ENCODE peak calls at places on chromosomes 3 and 15, in six cellular contexts. One of them, this sample, is unnamed.

GRCh38 chr15:62782100-62782791 is 260.3 kb upstream of the TPM1 start:
- ATAC-seq in heart right ventricle: peak; percentile 93
- ATAC-seq in left lung: peak; percentile 94
- ATAC-seq in IMR-90: peak; percentile 81
- ATAC-seq in gastrocnemius medialis: peak; percentile 92
- ATAC-seq in body of pancreas: peak; percentile 94
- ATAC-seq in this sample: peak; percentile 95

GRCh38 chr3:82130056-82130455 is 368.6 kb upstream of the GBE1 start:
- ATAC-seq in heart right ventricle: no peak
- ATAC-seq in left lung: peak; percentile 50
- ATAC-seq in IMR-90: no peak
- ATAC-seq in gastrocnemius medialis: no peak
- ATAC-seq in body of pancreas: no peak
- ATAC-seq in this sample: peak; percentile 22

GRCh38 chr3:16374047-16375019 is 109.3 kb downstream of the OXNAD1 start:
- ATAC-seq in heart right ventricle: peak; percentile 9
- ATAC-seq in left lung: peak; percentile 50
- ATAC-seq in IMR-90: no peak
- ATAC-seq in gastrocnemius medialis: no peak
- ATAC-seq in body of pancreas: no peak
- ATAC-seq in this sample: no peak

GRCh38 chr3:38128303-38128655 is 8.6 kb downstream of the ACAA1 start:
- ATAC-seq in heart right ventricle: no peak
- ATAC-seq in left lung: no peak
- ATAC-seq in IMR-90: no peak
- ATAC-seq in gastrocnemius medialis: no peak
- ATAC-seq in body of pancreas: no peak
- ATAC-seq in this sample: no peak

GRCh38 chr15:30903497-30904187 is at the start of gene FAN1:
- ATAC-seq in heart right ventricle: peak; percentile 99
- ATAC-seq in left lung: peak; percentile 100
- ATAC-seq in IMR-90: peak; percentile 99
- ATAC-seq in gastrocnemius medialis: peak; percentile 95
- ATAC-seq in body of pancreas: peak; percentile 97
- ATAC-seq in this sample: peak; percentile 96

GRCh38 chr15:45402955-45403892 is 24.9 kb upstream of the GATM start:
- ATAC-seq in heart right ventricle: peak; percentile 30
- ATAC-seq in left lung: peak; percentile 57
- ATAC-seq in IMR-90: peak; percentile 9
- ATAC-seq in gastrocnemius medialis: peak; percentile 7
- ATAC-seq in body of pancreas: peak; percentile 30
- ATAC-seq in this sample: peak; percentile 9

GRCh38 chr3:4721511-4721911 is 228.4 kb downstream of the ITPR1 start:
- ATAC-seq in heart right ventricle: no peak
- ATAC-seq in left lung: no peak
- ATAC-seq in IMR-90: peak; percentile 84
- ATAC-seq in gastrocnemius medialis: no peak
- ATAC-seq in body of pancreas: no peak
- ATAC-seq in this sample: no peak

GRCh38 chr15:72488558-72488957 is 14.4 kb downstream of the ARIH1 start:
- ATAC-seq in heart right ventricle: no peak
- ATAC-seq in left lung: no peak
- ATAC-seq in IMR-90: no peak
- ATAC-seq in gastrocnemius medialis: no peak
- ATAC-seq in body of pancreas: no peak
- ATAC-seq in this sample: no peak

GRCh38 chr15:81015595-81016252 is 15.0 kb downstream of the TLNRD1 start:
- ATAC-seq in heart right ventricle: no peak
- ATAC-seq in left lung: no peak
- ATAC-seq in IMR-90: no peak
- ATAC-seq in gastrocnemius medialis: no peak
- ATAC-seq in body of pancreas: no peak
- ATAC-seq in this sample: peak; percentile 5

GRCh38 chr3:190384241-190384863 is 3.6 kb upstream of the CLDN16 start:
- ATAC-seq in heart right ventricle: peak; percentile 70
- ATAC-seq in left lung: peak; percentile 86
- ATAC-seq in IMR-90: peak; percentile 21
- ATAC-seq in gastrocnemius medialis: peak; percentile 94
- ATAC-seq in body of pancreas: peak; percentile 91
- ATAC-seq in this sample: no peak

GRCh38 chr15:101128191-101128590 is 123.7 kb downstream of the CHSY1 start:
- ATAC-seq in heart right ventricle: peak; percentile 23
- ATAC-seq in left lung: peak; percentile 64
- ATAC-seq in IMR-90: peak; percentile 70
- ATAC-seq in gastrocnemius medialis: peak; percentile 40
- ATAC-seq in body of pancreas: peak; percentile 52
- ATAC-seq in this sample: peak; percentile 66

GRCh38 chr3:106299300-106300098 is 430.7 kb upstream of the CBLB start:
- ATAC-seq in heart right ventricle: no peak
- ATAC-seq in left lung: no peak
- ATAC-seq in IMR-90: no peak
- ATAC-seq in gastrocnemius medialis: peak; percentile 36
- ATAC-seq in body of pancreas: no peak
- ATAC-seq in this sample: peak; percentile 25

GRCh38 chr3:44117239-44117638 is 124.4 kb upstream of the TOPAZ1 start:
- ATAC-seq in heart right ventricle: no peak
- ATAC-seq in left lung: peak; percentile 70
- ATAC-seq in IMR-90: no peak
- ATAC-seq in gastrocnemius medialis: no peak
- ATAC-seq in body of pancreas: peak; percentile 88
- ATAC-seq in this sample: no peak

GRCh38 chr3:47581422-47581821 is 2.8 kb upstream of the CSPG5 start:
- ATAC-seq in heart right ventricle: no peak
- ATAC-seq in left lung: no peak
- ATAC-seq in IMR-90: no peak
- ATAC-seq in gastrocnemius medialis: no peak
- ATAC-seq in body of pancreas: no peak
- ATAC-seq in this sample: no peak

GRCh38 chr3:7444886-7445285 is 584.0 kb downstream of the GRM7 start:
- ATAC-seq in heart right ventricle: peak; percentile 54
- ATAC-seq in left lung: no peak
- ATAC-seq in IMR-90: no peak
- ATAC-seq in gastrocnemius medialis: no peak
- ATAC-seq in body of pancreas: no peak
- ATAC-seq in this sample: no peak

GRCh38 chr3:124617177-124617576 is 113.1 kb upstream of the UMPS start:
- ATAC-seq in heart right ventricle: no peak
- ATAC-seq in left lung: no peak
- ATAC-seq in IMR-90: no peak
- ATAC-seq in gastrocnemius medialis: no peak
- ATAC-seq in body of pancreas: no peak
- ATAC-seq in this sample: no peak

GRCh38 chr3:78086150-78086549 is 1046.3 kb downstream of the ROBO2 start:
- ATAC-seq in heart right ventricle: no peak
- ATAC-seq in left lung: no peak
- ATAC-seq in IMR-90: no peak
- ATAC-seq in gastrocnemius medialis: no peak
- ATAC-seq in body of pancreas: no peak
- ATAC-seq in this sample: no peak

GRCh38 chr3:31710123-31710841 is 177.6 kb downstream of the STT3B start:
- ATAC-seq in heart right ventricle: no peak
- ATAC-seq in left lung: peak; percentile 84
- ATAC-seq in IMR-90: peak; percentile 25
- ATAC-seq in gastrocnemius medialis: no peak
- ATAC-seq in body of pancreas: peak; percentile 35
- ATAC-seq in this sample: no peak

GRCh38 chr15:48897144-48897814 is 19.3 kb downstream of the EID1 start:
- ATAC-seq in heart right ventricle: peak; percentile 61
- ATAC-seq in left lung: peak; percentile 62
- ATAC-seq in IMR-90: peak; percentile 91
- ATAC-seq in gastrocnemius medialis: peak; percentile 51
- ATAC-seq in body of pancreas: no peak
- ATAC-seq in this sample: peak; percentile 74

GRCh38 chr3:186012137-186012536 is 74.3 kb upstream of the TRA2B start:
- ATAC-seq in heart right ventricle: no peak
- ATAC-seq in left lung: no peak
- ATAC-seq in IMR-90: no peak
- ATAC-seq in gastrocnemius medialis: no peak
- ATAC-seq in body of pancreas: no peak
- ATAC-seq in this sample: no peak

GRCh38 chr3:98812851-98813374 is 49.8 kb downstream of the ST3GAL6 start:
- ATAC-seq in heart right ventricle: peak; percentile 40
- ATAC-seq in left lung: peak; percentile 81
- ATAC-seq in IMR-90: peak; percentile 40
- ATAC-seq in gastrocnemius medialis: peak; percentile 36
- ATAC-seq in body of pancreas: peak; percentile 58
- ATAC-seq in this sample: no peak

GRCh38 chr3:196931157-196931556 is 11.2 kb downstream of the NCBP2 start:
- ATAC-seq in heart right ventricle: no peak
- ATAC-seq in left lung: no peak
- ATAC-seq in IMR-90: no peak
- ATAC-seq in gastrocnemius medialis: no peak
- ATAC-seq in body of pancreas: no peak
- ATAC-seq in this sample: no peak

GRCh38 chr3:158801200-158801599 is 654 bp upstream of the MFSD1 start:
- ATAC-seq in heart right ventricle: peak; percentile 17
- ATAC-seq in left lung: peak; percentile 41
- ATAC-seq in IMR-90: no peak
- ATAC-seq in gastrocnemius medialis: peak; percentile 5
- ATAC-seq in body of pancreas: peak; percentile 23
- ATAC-seq in this sample: no peak

DNA sequence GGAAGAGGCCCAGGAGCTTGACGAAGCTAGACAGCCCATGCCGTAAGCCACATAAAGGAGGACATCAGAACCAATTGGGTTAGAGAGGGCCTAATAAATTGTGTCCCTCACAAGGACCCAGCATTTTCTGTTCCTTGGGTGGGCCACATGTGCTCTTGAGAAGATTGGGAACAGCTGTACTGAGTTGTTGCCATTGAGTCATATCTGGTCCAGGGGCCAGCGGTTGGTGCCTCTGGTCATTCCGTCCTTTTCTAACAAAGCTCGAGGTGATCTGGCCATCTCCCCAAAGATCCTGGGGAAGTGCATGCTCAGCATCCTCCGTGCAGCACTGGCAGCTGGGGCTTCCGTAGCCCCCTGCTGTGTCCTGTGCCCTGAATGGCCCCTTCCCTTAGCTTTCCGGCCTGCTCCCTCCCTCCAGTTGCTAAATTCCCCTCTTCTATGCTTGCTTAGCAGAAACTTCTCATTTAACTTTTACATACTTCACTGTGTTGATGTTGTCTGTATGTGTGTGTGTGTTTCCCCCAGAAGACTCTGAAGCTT is 73.0 kb downstream of the EEFSEC start:
- ATAC-seq in heart right ventricle: no peak
- ATAC-seq in left lung: no peak
- ATAC-seq in IMR-90: no peak
- ATAC-seq in gastrocnemius medialis: no peak
- ATAC-seq in body of pancreas: no peak
- ATAC-seq in this sample: no peak
- H3K4me3 ChIP-seq in heart right ventricle: no peak overlapping the region
- H3K4me3 ChIP-seq in left lung: no peak overlapping the region
- H3K4me3 ChIP-seq in IMR-90: no peak overlapping the region
- H3K4me3 ChIP-seq in gastrocnemius medialis: no peak overlapping the region
- H3K4me3 ChIP-seq in body of pancreas: no peak overlapping the region
- H3K4me3 ChIP-seq in this sample: no peak overlapping the region

DNA sequence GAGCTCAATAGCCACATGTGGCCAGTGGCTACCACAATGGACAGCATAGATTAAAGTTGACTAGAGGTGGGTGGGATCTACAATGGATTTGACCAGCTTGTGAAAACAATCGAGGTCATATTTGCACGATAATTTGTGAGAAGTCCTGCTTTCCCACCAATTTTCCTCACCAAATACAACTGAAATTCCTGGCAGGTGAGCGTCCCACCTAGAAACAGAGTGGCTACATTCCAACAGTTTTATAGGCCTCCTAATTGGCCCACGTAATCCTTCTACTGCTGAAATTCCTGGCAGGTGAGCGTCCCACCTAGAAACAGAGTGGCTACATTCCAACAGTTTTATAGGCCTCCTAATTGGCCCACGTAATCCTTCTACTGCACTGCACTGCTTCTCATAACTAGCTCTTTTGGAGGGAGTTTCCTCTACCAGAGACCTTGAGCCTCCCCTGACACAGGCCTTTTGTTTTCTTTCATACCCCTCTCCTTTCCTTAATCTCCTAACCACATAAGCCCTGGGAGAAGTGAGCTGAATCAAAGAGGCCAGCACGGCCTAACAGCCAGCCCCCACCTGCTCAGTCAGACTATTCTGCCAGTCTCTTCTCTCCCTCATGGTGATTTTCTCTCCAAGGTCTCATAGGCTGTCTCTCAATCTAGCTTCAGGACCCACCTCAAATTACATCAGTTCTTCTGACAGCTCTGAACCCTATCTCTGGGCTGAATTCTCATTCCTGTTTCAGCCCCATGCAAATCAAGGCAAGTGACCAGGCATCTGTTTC is 80.2 kb downstream of the BFSP2 start:
- ATAC-seq in heart right ventricle: no peak
- ATAC-seq in left lung: no peak
- ATAC-seq in IMR-90: no peak
- ATAC-seq in gastrocnemius medialis: no peak
- ATAC-seq in body of pancreas: peak; percentile 96
- ATAC-seq in this sample: no peak
- H3K4me1 ChIP-seq in heart right ventricle: peaks cover 5% of the 10 kb centered on the region
- H3K4me1 ChIP-seq in left lung: peaks cover under 1% of the 10 kb centered on the region
- H3K4me1 ChIP-seq in IMR-90: peaks cover 2% of the 10 kb centered on the region
- H3K4me1 ChIP-seq in gastrocnemius medialis: no peaks in the 10 kb centered on the region
- H3K4me1 ChIP-seq in body of pancreas: no peaks in the 10 kb centered on the region
- H3K4me1 ChIP-seq in this sample: no peaks in the 10 kb centered on the region

GRCh38 chr3:87855211-87855610 is 203.6 kb downstream of the CGGBP1 start:
- ATAC-seq in heart right ventricle: no peak
- ATAC-seq in left lung: no peak
- ATAC-seq in IMR-90: no peak
- ATAC-seq in gastrocnemius medialis: no peak
- ATAC-seq in body of pancreas: no peak
- ATAC-seq in this sample: no peak
- H3K4me3 ChIP-seq in heart right ventricle: no peak overlapping the region
- H3K4me3 ChIP-seq in left lung: no peak overlapping the region
- H3K4me3 ChIP-seq in IMR-90: no peak overlapping the region
- H3K4me3 ChIP-seq in gastrocnemius medialis: no peak overlapping the region
- H3K4me3 ChIP-seq in body of pancreas: no peak overlapping the region
- H3K4me3 ChIP-seq in this sample: no peak overlapping the region

GRCh38 chr3:1469687-1470086 is 376.9 kb downstream of the CNTN6 start:
- ATAC-seq in heart right ventricle: no peak
- ATAC-seq in left lung: peak; percentile 58
- ATAC-seq in IMR-90: no peak
- ATAC-seq in gastrocnemius medialis: no peak
- ATAC-seq in body of pancreas: no peak
- ATAC-seq in this sample: no peak

GRCh38 chr3:1468145-1468544 is 375.3 kb downstream of the CNTN6 start:
- ATAC-seq in heart right ventricle: no peak
- ATAC-seq in left lung: no peak
- ATAC-seq in IMR-90: no peak
- ATAC-seq in gastrocnemius medialis: no peak
- ATAC-seq in body of pancreas: no peak
- ATAC-seq in this sample: no peak

GRCh38 chr3:1469248-1469647 is 376.4 kb downstream of the CNTN6 start:
- ATAC-seq in heart right ventricle: no peak
- ATAC-seq in left lung: no peak
- ATAC-seq in IMR-90: no peak
- ATAC-seq in gastrocnemius medialis: no peak
- ATAC-seq in body of pancreas: no peak
- ATAC-seq in this sample: no peak
- H3K4me1 ChIP-seq in heart right ventricle: no peaks in the 10 kb centered on the region
- H3K4me1 ChIP-seq in left lung: no peaks in the 10 kb centered on the region
- H3K4me1 ChIP-seq in IMR-90: no peaks in the 10 kb centered on the region
- H3K4me1 ChIP-seq in gastrocnemius medialis: no peaks in the 10 kb centered on the region
- H3K4me1 ChIP-seq in body of pancreas: peaks cover 21% of the 10 kb centered on the region
- H3K4me1 ChIP-seq in this sample: no peaks in the 10 kb centered on the region

GRCh38 chr15:64703632-64703959 is 71.8 kb downstream of the RBPMS2 start:
- ATAC-seq in heart right ventricle: peak; percentile 8
- ATAC-seq in left lung: no peak
- ATAC-seq in IMR-90: peak; percentile 0
- ATAC-seq in gastrocnemius medialis: no peak
- ATAC-seq in body of pancreas: peak; percentile 18
- ATAC-seq in this sample: no peak
- H3K4me3 ChIP-seq in heart right ventricle: peak overlapping the region; percentile 87
- H3K4me3 ChIP-seq in left lung: peak overlapping the region; percentile 86
- H3K4me3 ChIP-seq in IMR-90: peak overlapping the region; percentile 59
- H3K4me3 ChIP-seq in gastrocnemius medialis: peak overlapping the region; percentile 95
- H3K4me3 ChIP-seq in body of pancreas: peak overlapping the region; percentile 96
- H3K4me3 ChIP-seq in this sample: peak overlapping the region; percentile 66